ENCODE peak calls at places on chromosomes 2 and 18, in six cellular contexts. One of them, this sample, is unnamed.
A peak's percentile ranks its signal among the peaks of the same experiment; 100 is the strongest.

GRCh38 chr18:48616484-48617255 is 77.8 kb downstream of the CTIF start:
- DNase-seq in RWPE1: no peak
- DNase-seq in cardiac fibroblast: peak; percentile 74
- DNase-seq in AG09319: no peak
- DNase-seq in GM23338: no peak
- DNase-seq in K562: no peak
- DNase-seq in this sample: no peak

GRCh38 chr2:53768233-53768542 is 584 bp downstream of the CHAC2 start:
- DNase-seq in RWPE1: no peak
- DNase-seq in cardiac fibroblast: peak; percentile 46
- DNase-seq in AG09319: no peak
- DNase-seq in GM23338: peak; percentile 65
- DNase-seq in K562: no peak
- DNase-seq in this sample: no peak

GRCh38 chr2:155679647-155680046 is 652.9 kb downstream of the NR4A2 start:
- DNase-seq in RWPE1: no peak
- DNase-seq in cardiac fibroblast: no peak
- DNase-seq in AG09319: no peak
- DNase-seq in GM23338: no peak
- DNase-seq in K562: no peak
- DNase-seq in this sample: no peak

GRCh38 chr2:3038636-3039035 is 339.0 kb downstream of the EIPR1 start:
- DNase-seq in RWPE1: no peak
- DNase-seq in cardiac fibroblast: no peak
- DNase-seq in AG09319: no peak
- DNase-seq in GM23338: no peak
- DNase-seq in K562: no peak
- DNase-seq in this sample: no peak

GRCh38 chr2:239445771-239446524 is 45.1 kb upstream of the HDAC4 start:
- DNase-seq in RWPE1: no peak
- DNase-seq in cardiac fibroblast: peak; percentile 66
- DNase-seq in AG09319: no peak
- DNase-seq in GM23338: no peak
- DNase-seq in K562: no peak
- DNase-seq in this sample: no peak

GRCh38 chr2:203532957-203533695 is 2.0 kb downstream of the RAPH1 start:
- DNase-seq in RWPE1: peak; percentile 22
- DNase-seq in cardiac fibroblast: peak; percentile 78
- DNase-seq in AG09319: no peak
- DNase-seq in GM23338: peak; percentile 79
- DNase-seq in K562: no peak
- DNase-seq in this sample: no peak

GRCh38 chr2:95323347-95324155 is 26.4 kb downstream of the KCNIP3 start:
- DNase-seq in RWPE1: peak; percentile 75
- DNase-seq in cardiac fibroblast: peak; percentile 24
- DNase-seq in AG09319: no peak
- DNase-seq in GM23338: peak; percentile 88
- DNase-seq in K562: peak; percentile 73
- DNase-seq in this sample: no peak

GRCh38 chr2:74891136-74891764 is 57.3 kb downstream of the HK2 start:
- DNase-seq in RWPE1: no peak
- DNase-seq in cardiac fibroblast: no peak
- DNase-seq in AG09319: no peak
- DNase-seq in GM23338: no peak
- DNase-seq in K562: no peak
- DNase-seq in this sample: no peak

GRCh38 chr2:50116611-50117010 is 915.3 kb downstream of the NRXN1 start:
- DNase-seq in RWPE1: no peak
- DNase-seq in cardiac fibroblast: no peak
- DNase-seq in AG09319: no peak
- DNase-seq in GM23338: peak; percentile 27
- DNase-seq in K562: no peak
- DNase-seq in this sample: no peak

GRCh38 chr2:145752091-145752806 is 1232.3 kb upstream of the ZEB2 start:
- DNase-seq in RWPE1: peak; percentile 45
- DNase-seq in cardiac fibroblast: peak; percentile 94
- DNase-seq in AG09319: peak; percentile 68
- DNase-seq in GM23338: peak; percentile 79
- DNase-seq in K562: peak; percentile 38
- DNase-seq in this sample: peak; percentile 45

GRCh38 chr18:54532962-54533361 is 58.1 kb upstream of the DYNAP start:
- DNase-seq in RWPE1: no peak
- DNase-seq in cardiac fibroblast: no peak
- DNase-seq in AG09319: no peak
- DNase-seq in GM23338: no peak
- DNase-seq in K562: no peak
- DNase-seq in this sample: no peak

GRCh38 chr2:97740590-97741182 is 27.3 kb downstream of the ZAP70 start:
- DNase-seq in RWPE1: peak; percentile 36
- DNase-seq in cardiac fibroblast: peak; percentile 24
- DNase-seq in AG09319: no peak
- DNase-seq in GM23338: peak; percentile 88
- DNase-seq in K562: peak; percentile 89
- DNase-seq in this sample: no peak

GRCh38 chr2:43228782-43229659 is 2.6 kb upstream of the ZFP36L2 start:
- DNase-seq in RWPE1: no peak
- DNase-seq in cardiac fibroblast: peak; percentile 23
- DNase-seq in AG09319: no peak
- DNase-seq in GM23338: no peak
- DNase-seq in K562: no peak
- DNase-seq in this sample: no peak

GRCh38 chr2:149559341-149560068 is 28.1 kb downstream of the MMADHC start:
- DNase-seq in RWPE1: no peak
- DNase-seq in cardiac fibroblast: no peak
- DNase-seq in AG09319: no peak
- DNase-seq in GM23338: peak; percentile 8
- DNase-seq in K562: no peak
- DNase-seq in this sample: no peak

GRCh38 chr2:40361478-40361877 is 90.4 kb downstream of the SLC8A1 start:
- DNase-seq in RWPE1: no peak
- DNase-seq in cardiac fibroblast: no peak
- DNase-seq in AG09319: no peak
- DNase-seq in GM23338: no peak
- DNase-seq in K562: no peak
- DNase-seq in this sample: no peak

GRCh38 chr2:142572749-142573148 is 304.7 kb upstream of the KYNU start:
- DNase-seq in RWPE1: no peak
- DNase-seq in cardiac fibroblast: no peak
- DNase-seq in AG09319: no peak
- DNase-seq in GM23338: no peak
- DNase-seq in K562: no peak
- DNase-seq in this sample: no peak

GRCh38 chr2:142571934-142572333 is 305.5 kb upstream of the KYNU start:
- DNase-seq in RWPE1: no peak
- DNase-seq in cardiac fibroblast: no peak
- DNase-seq in AG09319: no peak
- DNase-seq in GM23338: no peak
- DNase-seq in K562: no peak
- DNase-seq in this sample: no peak

GRCh38 chr2:142574388-142574787 is 303.1 kb upstream of the KYNU start:
- DNase-seq in RWPE1: no peak
- DNase-seq in cardiac fibroblast: no peak
- DNase-seq in AG09319: no peak
- DNase-seq in GM23338: no peak
- DNase-seq in K562: no peak
- DNase-seq in this sample: no peak
- TF ChIP-seq CTCF in RWPE1: no peak
- TF ChIP-seq CTCF in cardiac fibroblast: no peak
- TF ChIP-seq CTCF in AG09319: no peak
- TF ChIP-seq CTCF in GM23338: no peak
- TF ChIP-seq CTCF in K562: no peak
- TF ChIP-seq CTCF in this sample: no peak

DNA sequence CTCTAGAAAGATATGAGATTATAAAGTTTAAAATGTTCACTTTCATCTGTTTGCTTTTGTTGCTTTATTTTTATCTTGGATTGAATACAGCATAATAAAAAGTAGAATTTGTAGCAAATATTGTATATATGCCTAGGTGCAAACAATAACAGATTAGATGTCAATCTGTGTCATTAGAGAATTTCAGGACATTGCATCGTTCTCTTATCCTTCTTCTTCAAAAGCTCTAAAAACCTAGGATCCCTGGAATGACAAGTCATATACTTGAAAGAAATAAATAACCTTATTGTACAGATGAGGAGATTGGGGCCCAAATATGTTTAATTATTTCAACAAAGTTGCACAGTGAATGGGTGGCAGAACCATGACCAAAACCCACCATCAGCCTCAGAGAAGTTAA is 102.8 kb upstream of the BZW1 start:
- DNase-seq in RWPE1: no peak
- DNase-seq in cardiac fibroblast: no peak
- DNase-seq in AG09319: no peak
- DNase-seq in GM23338: no peak
- DNase-seq in K562: no peak
- DNase-seq in this sample: no peak
- TF ChIP-seq CTCF in RWPE1: no peak
- TF ChIP-seq CTCF in cardiac fibroblast: no peak
- TF ChIP-seq CTCF in AG09319: no peak
- TF ChIP-seq CTCF in GM23338: no peak
- TF ChIP-seq CTCF in K562: no peak
- TF ChIP-seq CTCF in this sample: no peak

GRCh38 chr18:26309283-26309682 is 83.0 kb downstream of the TAF4B start:
- DNase-seq in RWPE1: peak; percentile 28
- DNase-seq in cardiac fibroblast: peak; percentile 45
- DNase-seq in AG09319: no peak
- DNase-seq in GM23338: no peak
- DNase-seq in K562: no peak
- DNase-seq in this sample: no peak

GRCh38 chr18:26301681-26302080 is 75.4 kb downstream of the TAF4B start:
- DNase-seq in RWPE1: no peak
- DNase-seq in cardiac fibroblast: peak; percentile 42
- DNase-seq in AG09319: no peak
- DNase-seq in GM23338: no peak
- DNase-seq in K562: no peak
- DNase-seq in this sample: peak; percentile 82

GRCh38 chr18:26304511-26304910 is 78.3 kb downstream of the TAF4B start:
- DNase-seq in RWPE1: no peak
- DNase-seq in cardiac fibroblast: no peak
- DNase-seq in AG09319: no peak
- DNase-seq in GM23338: no peak
- DNase-seq in K562: no peak
- DNase-seq in this sample: no peak

GRCh38 chr18:26312196-26312595 is 86.0 kb downstream of the TAF4B start:
- DNase-seq in RWPE1: no peak
- DNase-seq in cardiac fibroblast: no peak
- DNase-seq in AG09319: no peak
- DNase-seq in GM23338: peak; percentile 45
- DNase-seq in K562: no peak
- DNase-seq in this sample: no peak

GRCh38 chr18:26307161-26307773 is 81.0 kb downstream of the TAF4B start:
- DNase-seq in RWPE1: peak; percentile 33
- DNase-seq in cardiac fibroblast: peak; percentile 77
- DNase-seq in AG09319: peak; percentile 12
- DNase-seq in GM23338: peak; percentile 76
- DNase-seq in K562: peak; percentile 50
- DNase-seq in this sample: no peak
- TF ChIP-seq CTCF in RWPE1: peak; percentile 83
- TF ChIP-seq CTCF in cardiac fibroblast: peak; percentile 74
- TF ChIP-seq CTCF in AG09319: peak; percentile 80
- TF ChIP-seq CTCF in GM23338: peak; percentile 68
- TF ChIP-seq CTCF in K562: peak; percentile 50
- TF ChIP-seq CTCF in this sample: peak; percentile 81

GRCh38 chr18:22981274-22982133 is 48.4 kb downstream of the RBBP8 start:
- DNase-seq in RWPE1: no peak
- DNase-seq in cardiac fibroblast: no peak
- DNase-seq in AG09319: no peak
- DNase-seq in GM23338: no peak
- DNase-seq in K562: no peak
- DNase-seq in this sample: no peak
- TF ChIP-seq CTCF in RWPE1: no peak
- TF ChIP-seq CTCF in cardiac fibroblast: no peak
- TF ChIP-seq CTCF in AG09319: no peak
- TF ChIP-seq CTCF in GM23338: no peak
- TF ChIP-seq CTCF in K562: no peak
- TF ChIP-seq CTCF in this sample: no peak

DNA sequence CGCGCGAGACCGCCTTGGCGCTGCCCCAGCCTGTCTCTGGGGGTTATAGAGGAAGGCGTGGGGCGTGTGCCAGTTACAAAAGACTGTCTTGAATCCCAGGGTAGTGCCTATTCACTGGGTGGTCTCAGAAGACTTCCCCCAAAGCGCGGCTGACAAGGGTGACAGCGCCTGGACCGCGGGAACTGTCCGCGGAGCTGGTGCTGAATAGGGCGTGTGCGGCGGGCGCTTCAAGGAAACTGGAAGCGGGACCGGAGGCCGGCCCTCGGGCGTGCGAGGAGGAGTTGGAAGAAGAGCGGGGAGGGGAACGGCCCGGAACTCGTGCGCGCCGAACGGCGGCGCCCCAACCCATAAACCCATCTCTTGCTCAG is 2.3 kb downstream of the EGR4 start:
- DNase-seq in RWPE1: peak; percentile 72
- DNase-seq in cardiac fibroblast: peak; percentile 54
- DNase-seq in AG09319: no peak
- DNase-seq in GM23338: peak; percentile 90
- DNase-seq in K562: peak; percentile 58
- DNase-seq in this sample: no peak
- TF ChIP-seq CTCF in RWPE1: no peak
- TF ChIP-seq CTCF in cardiac fibroblast: no peak
- TF ChIP-seq CTCF in AG09319: no peak
- TF ChIP-seq CTCF in GM23338: no peak
- TF ChIP-seq CTCF in K562: peak; percentile 9
- TF ChIP-seq CTCF in this sample: no peak

GRCh38 chr2:58240938-58241755 is at the start of gene FANCL:
- DNase-seq in RWPE1: peak; percentile 89
- DNase-seq in cardiac fibroblast: peak; percentile 87
- DNase-seq in AG09319: peak; percentile 53
- DNase-seq in GM23338: peak; percentile 96
- DNase-seq in K562: peak; percentile 92
- DNase-seq in this sample: peak; percentile 10
- TF ChIP-seq CTCF in RWPE1: no peak
- TF ChIP-seq CTCF in cardiac fibroblast: no peak
- TF ChIP-seq CTCF in AG09319: no peak
- TF ChIP-seq CTCF in GM23338: no peak
- TF ChIP-seq CTCF in K562: peak; percentile 2
- TF ChIP-seq CTCF in this sample: no peak

DNA sequence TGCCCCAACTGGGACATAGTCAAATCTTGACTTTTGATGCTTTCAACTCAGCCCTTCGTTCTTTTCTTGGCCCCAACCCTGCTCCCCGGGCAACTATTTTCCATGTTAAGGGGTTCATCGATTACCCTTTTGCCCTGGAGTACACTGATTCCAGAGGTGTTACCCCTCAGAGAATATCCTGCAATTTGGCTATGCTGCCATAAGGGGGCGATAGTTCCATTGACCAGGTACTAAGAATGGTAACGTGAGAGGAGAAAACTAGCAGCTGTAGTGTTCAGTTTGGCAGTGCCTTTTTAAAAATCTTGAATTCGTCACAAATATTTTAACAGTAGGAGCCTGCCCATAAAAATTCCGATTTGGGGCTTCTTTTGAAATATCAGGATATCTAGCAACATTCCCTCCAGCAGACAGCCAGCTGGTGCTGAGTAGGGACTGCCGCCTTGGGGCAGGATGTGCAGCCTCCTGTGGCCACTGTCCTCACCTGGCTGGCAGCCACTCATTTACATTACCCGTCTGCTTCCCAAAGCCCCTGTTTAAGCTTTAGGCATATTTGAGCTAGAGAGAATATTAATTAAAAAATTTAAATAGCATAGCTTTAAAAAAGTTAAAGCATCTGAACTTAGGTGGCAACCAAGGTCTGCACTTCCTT is 146.3 kb upstream of the SKOR2 start:
- DNase-seq in RWPE1: no peak
- DNase-seq in cardiac fibroblast: no peak
- DNase-seq in AG09319: no peak
- DNase-seq in GM23338: peak; percentile 82
- DNase-seq in K562: peak; percentile 51
- DNase-seq in this sample: no peak
- TF ChIP-seq CTCF in RWPE1: no peak
- TF ChIP-seq CTCF in cardiac fibroblast: no peak
- TF ChIP-seq CTCF in AG09319: no peak
- TF ChIP-seq CTCF in GM23338: peak; percentile 93
- TF ChIP-seq CTCF in K562: peak; percentile 41
- TF ChIP-seq CTCF in this sample: peak; percentile 42

GRCh38 chr2:135741395-135742306 is at the start of gene UBXN4:
- DNase-seq in RWPE1: peak; percentile 94
- DNase-seq in cardiac fibroblast: peak; percentile 99
- DNase-seq in AG09319: peak; percentile 97
- DNase-seq in GM23338: peak; percentile 98
- DNase-seq in K562: peak; percentile 90
- DNase-seq in this sample: peak; percentile 81
- TF ChIP-seq CTCF in RWPE1: peak; percentile 49
- TF ChIP-seq CTCF in cardiac fibroblast: peak; percentile 48
- TF ChIP-seq CTCF in AG09319: peak; percentile 48
- TF ChIP-seq CTCF in GM23338: peak; percentile 92
- TF ChIP-seq CTCF in K562: peak; percentile 62
- TF ChIP-seq CTCF in this sample: peak; percentile 59

This sample was measured in epithelial cell of proximal tubule.